ENCODE peak calls at places on chromosomes 2 and 18, in ten cellular contexts. I is ELR; Z is EL; S is activated T-cell treated with anti-CD3 and anti-CD28 coated beads, Interleukin-2, amount 50 U/mL, for 72 hours; J is NCI-H2171 treated with DMSO at 0.1 percent for 48 hours; U is CD8-positive, alpha-beta T cell; R is CD8-positive, alpha-beta memory T cell; Q is AG08395; O is retina; A is NCI-H2081. B is an unnamed sample.

GRCh38 chr2:126981476-126981875 is 82.8 kb downstream of the TEX51 start:
- DNase-seq in I (peak), A (no peak), Z (peak), U (no peak), Q (no peak), R (no peak), O (no peak), J (peak), S (no peak), B (no peak)

GRCh38 chr2:11891028-11891427 is 144.6 kb downstream of the LPIN1 start:
- DNase-seq in J (no peak), U (no peak), R (no peak), Q (no peak), S (no peak), Z (no peak), I (no peak), A (no peak), O (no peak), B (no peak)

GRCh38 chr2:16328521-16329190 is 337.0 kb downstream of the CYRIA start:
- DNase-seq in S (no peak), O (no peak), Q (no peak), Z (no peak), A (no peak), U (no peak), I (no peak), J (no peak), R (no peak), B (no peak)

GRCh38 chr2:24049485-24050021 is at the start of gene FKBP1B:
- DNase-seq in O (peak), A (peak), U (peak), R (peak), Z (peak), J (peak), S (peak), Q (peak), I (peak), B (peak)

GRCh38 chr2:174835797-174836255 is 71.6 kb upstream of the CHRNA1 start:
- DNase-seq in U (no peak), O (peak), J (no peak), R (no peak), Q (peak), S (peak), Z (peak), A (no peak), I (peak), B (no peak)

GRCh38 chr2:138602166-138602460 is 100.5 kb downstream of the SPOPL start:
- DNase-seq in S (no peak), R (no peak), J (peak), U (no peak), Q (no peak), O (no peak), A (peak), Z (no peak), I (no peak), B (no peak)

GRCh38 chr2:109128466-109129355 is at the start of gene SH3RF3:
- DNase-seq in U (no peak), Q (peak), J (peak), S (peak), Z (peak), R (no peak), A (peak), I (peak), O (peak), B (no peak)

GRCh38 chr2:42382144-42382543 is 21.1 kb upstream of the COX7A2L start:
- DNase-seq in Q (no peak), U (no peak), I (no peak), A (no peak), Z (no peak), J (no peak), S (no peak), O (no peak), R (no peak), B (no peak)

GRCh38 chr2:179860255-179861026 is 971 bp downstream of the ZNF385B start:
- DNase-seq in S (no peak), A (no peak), J (peak), U (no peak), I (peak), R (no peak), Z (peak), Q (no peak), O (peak), B (peak)

GRCh38 chr18:57035590-57035989 is 111.3 kb upstream of the BOD1L2 start:
- DNase-seq in I (no peak), U (no peak), S (no peak), Z (no peak), A (no peak), O (no peak), R (no peak), J (no peak), Q (no peak), B (no peak)

GRCh38 chr2:113232730-113233129 is 46.0 kb downstream of the PAX8 start:
- DNase-seq in A (no peak), J (no peak), O (no peak), Z (no peak), Q (no peak), S (no peak), U (no peak), R (no peak), I (no peak), B (no peak)